ENCODE peak calls at places on chromosomes 2 and 18, in seven cellular contexts. Z is kidney tubule cell; C is cortex of kidney; D is stimulated activated CD4-positive, alpha-beta T cell treated with anti-CD3 and anti-CD28 coated beads, Interleukin-1b, Interleukin-23, amount 100 ng/mL, for 24 hours; X is posterior vena cava; K is activated gamma-delta T cell treated with anti-CD3 and anti-CD28 coated beads, Interleukin-2, amount 50 U/mL, for 16 hours; B is K562. L is an unnamed sample.

GRCh38 chr2:241958818-241959545 is 89.5 kb downstream of the RTP5 start:
- DNase-seq in Z (no peak), C (no peak), D (no peak), X (peak; percentile 58), K (no peak), B (no peak), L (no peak)

GRCh38 chr2:38751847-38752410 is 768 bp upstream of the SRSF7 start:
- DNase-seq in Z (no peak), C (no peak), D (no peak), X (no peak), K (no peak), B (peak; percentile 68), L (no peak)

GRCh38 chr2:54534191-54534590 is 78.1 kb downstream of the SPTBN1 start:
- DNase-seq in Z (no peak), C (no peak), D (no peak), X (no peak), K (no peak), B (no peak), L (no peak)

GRCh38 chr18:45726603-45727002 is 2.6 kb downstream of the SLC14A1 start:
- DNase-seq in Z (no peak), C (no peak), D (no peak), X (no peak), K (no peak), B (no peak), L (no peak)

GRCh38 chr2:63055510-63056308 is 5.1 kb downstream of the OTX1 start:
- DNase-seq in Z (no peak), C (no peak), D (no peak), X (peak; percentile 82), K (no peak), B (no peak), L (no peak)

GRCh38 chr2:220044383-220044782 is 417.0 kb downstream of the SLC4A3 start:
- DNase-seq in Z (no peak), C (no peak), D (no peak), X (no peak), K (no peak), B (no peak), L (no peak)

GRCh38 chr2:4420032-4420431 is 716.7 kb downstream of the DCDC2C start:
- DNase-seq in Z (no peak), C (no peak), D (no peak), X (no peak), K (no peak), B (no peak), L (no peak)

GRCh38 chr2:234130734-234131133 is 80.2 kb downstream of the SPP2 start:
- DNase-seq in Z (no peak), C (no peak), D (no peak), X (no peak), K (no peak), B (no peak), L (no peak)

GRCh38 chr2:195212586-195212985 is 444.4 kb upstream of the SLC39A10 start:
- DNase-seq in Z (no peak), C (no peak), D (no peak), X (no peak), K (no peak), B (no peak), L (no peak)

GRCh38 chr2:10031886-10032745 is 11.2 kb upstream of the KLF11 start:
- DNase-seq in Z (no peak), C (no peak), D (no peak), X (no peak), K (no peak), B (no peak), L (no peak)

GRCh38 chr2:96374211-96374951 is 38.8 kb downstream of the NCAPH start:
- DNase-seq in Z (peak; percentile 65), C (no peak), D (no peak), X (no peak), K (no peak), B (peak; percentile 13), L (peak; percentile 29)

GRCh38 chr2:74498500-74499268 is 719 bp downstream of the LBX2 start:
- DNase-seq in Z (peak; percentile 57), C (no peak), D (no peak), X (peak; percentile 73), K (no peak), B (no peak), L (no peak)

GRCh38 chr2:20093263-20094141 is 42.1 kb upstream of the LAPTM4A start:
- DNase-seq in Z (peak; percentile 76), C (no peak), D (no peak), X (no peak), K (no peak), B (peak; percentile 61), L (peak; percentile 49)

GRCh38 chr2:14514001-14514400 is 118.5 kb upstream of the LRATD1 start:
- DNase-seq in Z (no peak), C (no peak), D (no peak), X (no peak), K (no peak), B (no peak), L (no peak)

GRCh38 chr2:127707890-127708648 is 6.8 kb downstream of the SFT2D3 start:
- DNase-seq in Z (no peak), C (no peak), D (no peak), X (no peak), K (no peak), B (no peak), L (no peak)

GRCh38 chr2:32553829-32554432 is 73.9 kb upstream of the TTC27 start:
- DNase-seq in Z (peak; percentile 42), C (no peak), D (no peak), X (no peak), K (no peak), B (peak; percentile 61), L (peak; percentile 14)

GRCh38 chr2:200156140-200156858 is 150.2 kb upstream of the SPATS2L start:
- DNase-seq in Z (peak; percentile 77), C (no peak), D (no peak), X (no peak), K (no peak), B (peak; percentile 20), L (peak; percentile 45)

GRCh38 chr2:241180495-241180894 is 8.0 kb upstream of the ANO7 start:
- DNase-seq in Z (no peak), C (no peak), D (no peak), X (peak; percentile 13), K (no peak), B (no peak), L (no peak)

GRCh38 chr18:902179-902718 is 2.4 kb upstream of the ADCYAP1 start:
- DNase-seq in Z (peak; percentile 32), C (no peak), D (no peak), X (no peak), K (no peak), B (peak; percentile 52), L (peak; percentile 9)

GRCh38 chr2:215531284-215531683 is 95.4 kb upstream of the FN1 start:
- DNase-seq in Z (no peak), C (no peak), D (no peak), X (no peak), K (no peak), B (no peak), L (no peak)

GRCh38 chr2:238097988-238098853 is 1.9 kb upstream of the ESPNL start:
- DNase-seq in Z (peak; percentile 83), C (no peak), D (no peak), X (peak; percentile 76), K (no peak), B (peak; percentile 87), L (peak; percentile 91)

GRCh38 chr2:2392332-2392731 is 61.3 kb upstream of the MYT1L start:
- DNase-seq in Z (no peak), C (no peak), D (no peak), X (no peak), K (no peak), B (no peak), L (no peak)

GRCh38 chr2:72210470-72210869 is 62.8 kb upstream of the CYP26B1 start:
- DNase-seq in Z (peak; percentile 88), C (no peak), D (no peak), X (no peak), K (no peak), B (peak; percentile 10), L (peak; percentile 72)

GRCh38 chr2:172090044-172090946 is 5.0 kb downstream of the DLX1 start:
- DNase-seq in Z (no peak), C (no peak), D (no peak), X (no peak), K (no peak), B (no peak), L (no peak)

GRCh38 chr2:127355407-127356008 is 32.3 kb downstream of the MAP3K2 start:
- DNase-seq in Z (peak; percentile 21), C (no peak), D (no peak), X (no peak), K (peak; percentile 10), B (peak; percentile 66), L (no peak)

GRCh38 chr2:201781583-201782051 is 884 bp upstream of the ALS2 start:
- DNase-seq in Z (peak; percentile 17), C (no peak), D (peak; percentile 0), X (no peak), K (no peak), B (no peak), L (no peak)

GRCh38 chr18:37962316-37962966 is 396.8 kb upstream of the CELF4 start:
- DNase-seq in Z (no peak), C (no peak), D (no peak), X (no peak), K (no peak), B (no peak), L (no peak)

GRCh38 chr2:178498137-178498536 is 17.9 kb downstream of the PLEKHA3 start:
- DNase-seq in Z (no peak), C (no peak), D (no peak), X (no peak), K (no peak), B (peak; percentile 70), L (no peak)

GRCh38 chr2:28128281-28128950 is 237.9 kb downstream of the BABAM2 start:
- DNase-seq in Z (peak; percentile 57), C (no peak), D (no peak), X (no peak), K (no peak), B (no peak), L (no peak)

GRCh38 chr2:26034597-26035067 is 748 bp downstream of the RAB10 start:
- DNase-seq in Z (no peak), C (no peak), D (no peak), X (no peak), K (no peak), B (peak; percentile 38), L (no peak)

GRCh38 chr2:68908392-68908970 is 37.3 kb upstream of the BMP10 start:
- DNase-seq in Z (peak; percentile 97), C (no peak), D (peak; percentile 46), X (peak; percentile 93), K (peak; percentile 72), B (peak; percentile 81), L (peak; percentile 81)

GRCh38 chr2:203819434-203820133 is 48.0 kb upstream of the CTLA4 start:
- DNase-seq in Z (no peak), C (no peak), D (no peak), X (no peak), K (no peak), B (no peak), L (no peak)

GRCh38 chr2:176675557-176676256 is 406.5 kb downstream of the MTX2 start:
- DNase-seq in Z (no peak), C (no peak), D (no peak), X (no peak), K (no peak), B (no peak), L (no peak)

L was measured in Caki2.